ENCODE peak calls at places on chromosomes 6 and 20, in six cellular contexts. S is GM12865; B is H1; D is CD8-positive, alpha-beta T cell; R is HFF-Myc; Y is cardiac muscle cell. L is an unnamed sample.

GRCh38 chr6:40346241-40346640 is 240.9 kb downstream of the LRFN2 start:
- DNase-seq in S (no peak), B (peak), D (no peak), R (no peak), Y (no peak), L (no peak)

GRCh38 chr20:12012241-12013222 is 94.8 kb downstream of the BTBD3 start:
- DNase-seq in S (peak), B (peak), D (no peak), R (peak), Y (peak), L (peak)

GRCh38 chr6:22613695-22614094 is 44.3 kb downstream of the HDGFL1 start:
- DNase-seq in S (no peak), B (no peak), D (no peak), R (peak), Y (peak), L (no peak)

GRCh38 chr6:12075067-12075563 is 63.0 kb downstream of the HIVEP1 start:
- DNase-seq in S (no peak), B (no peak), D (no peak), R (no peak), Y (peak), L (peak)

GRCh38 chr6:13629459-13630116 is 14.5 kb downstream of the NOL7 start:
- DNase-seq in S (no peak), B (no peak), D (no peak), R (no peak), Y (no peak), L (no peak)

GRCh38 chr6:17589402-17590116 is 10.5 kb upstream of the FAM8A1 start:
- DNase-seq in S (peak), B (no peak), D (no peak), R (peak), Y (peak), L (peak)

GRCh38 chr20:49140834-49141233 is 47.3 kb downstream of the STAU1 start:
- DNase-seq in S (no peak), B (no peak), D (no peak), R (no peak), Y (no peak), L (no peak)

GRCh38 chr6:128919831-128920230 is 36.9 kb downstream of the LAMA2 start:
- DNase-seq in S (no peak), B (no peak), D (no peak), R (no peak), Y (no peak), L (no peak)

GRCh38 chr20:57408131-57408530 is 16.9 kb downstream of the RBM38 start:
- DNase-seq in S (no peak), B (no peak), D (no peak), R (no peak), Y (no peak), L (no peak)

GRCh38 chr6:3323148-3323547 is 64.4 kb downstream of the PSMG4 start:
- DNase-seq in S (no peak), B (no peak), D (no peak), R (no peak), Y (no peak), L (no peak)

GRCh38 chr6:89117285-89118108 is at the start of gene SRSF12:
- DNase-seq in S (peak), B (peak), D (peak), R (no peak), Y (peak), L (no peak)

GRCh38 chr6:169918954-169919549 is 167.6 kb downstream of the ERMARD start:
- DNase-seq in S (no peak), B (no peak), D (no peak), R (no peak), Y (no peak), L (no peak)

GRCh38 chr6:25717856-25718740 is 36.4 kb upstream of the SLC17A4 start:
- DNase-seq in S (peak), B (no peak), D (no peak), R (peak), Y (peak), L (no peak)

GRCh38 chr20:58650181-58650775 is 805 bp upstream of the STX16 start:
- DNase-seq in S (peak), B (peak), D (peak), R (no peak), Y (peak), L (no peak)

GRCh38 chr20:3784863-3785239 is 1.7 kb downstream of the CENPB start:
- DNase-seq in S (no peak), B (no peak), D (no peak), R (no peak), Y (no peak), L (no peak)

GRCh38 chr6:146433881-146434741 is 109.5 kb upstream of the RAB32 start:
- DNase-seq in S (no peak), B (peak), D (no peak), R (no peak), Y (peak), L (no peak)

GRCh38 chr6:75421316-75422023 is 72.1 kb downstream of the FILIP1 start:
- DNase-seq in S (no peak), B (no peak), D (no peak), R (no peak), Y (no peak), L (no peak)

GRCh38 chr20:10524643-10525042 is 89.5 kb downstream of the SLX4IP start:
- DNase-seq in S (no peak), B (no peak), D (no peak), R (no peak), Y (no peak), L (no peak)

GRCh38 chr6:45049188-45049843 is 278.8 kb upstream of the RUNX2 start:
- DNase-seq in S (no peak), B (no peak), D (no peak), R (peak), Y (peak), L (no peak)

GRCh38 chr6:7650876-7651275 is 60.9 kb downstream of the SNRNP48 start:
- DNase-seq in S (no peak), B (no peak), D (no peak), R (no peak), Y (no peak), L (no peak)

GRCh38 chr6:127267742-127268588 is 1.3 kb downstream of the RNF146 start:
- DNase-seq in S (no peak), B (no peak), D (no peak), R (no peak), Y (no peak), L (no peak)

GRCh38 chr6:142872376-142872775 is 72.6 kb downstream of the HIVEP2 start:
- DNase-seq in S (no peak), B (no peak), D (no peak), R (no peak), Y (peak), L (no peak)

GRCh38 chr6:116283191-116283590 is 3.5 kb upstream of the TSPYL1 start:
- DNase-seq in S (no peak), B (no peak), D (no peak), R (no peak), Y (no peak), L (no peak)

GRCh38 chr6:56292505-56293181 is 45.3 kb upstream of the COL21A1 start:
- DNase-seq in S (peak), B (peak), D (no peak), R (peak), Y (peak), L (peak)

GRCh38 chr6:32120573-32121059 is 7.4 kb downstream of the ATF6B start:
- DNase-seq in S (no peak), B (no peak), D (no peak), R (no peak), Y (no peak), L (no peak)

GRCh38 chr6:168225471-168225901 is 94.1 kb downstream of the DACT2 start:
- DNase-seq in S (no peak), B (no peak), D (no peak), R (no peak), Y (peak), L (no peak)

GRCh38 chr6:44113396-44113795 is 13.9 kb downstream of the MRPL14 start:
- DNase-seq in S (no peak), B (no peak), D (no peak), R (no peak), Y (no peak), L (no peak)

GRCh38 chr6:153616506-153616905 is 422.5 kb upstream of the OPRM1 start:
- DNase-seq in S (no peak), B (no peak), D (no peak), R (no peak), Y (no peak), L (no peak)

DNA sequence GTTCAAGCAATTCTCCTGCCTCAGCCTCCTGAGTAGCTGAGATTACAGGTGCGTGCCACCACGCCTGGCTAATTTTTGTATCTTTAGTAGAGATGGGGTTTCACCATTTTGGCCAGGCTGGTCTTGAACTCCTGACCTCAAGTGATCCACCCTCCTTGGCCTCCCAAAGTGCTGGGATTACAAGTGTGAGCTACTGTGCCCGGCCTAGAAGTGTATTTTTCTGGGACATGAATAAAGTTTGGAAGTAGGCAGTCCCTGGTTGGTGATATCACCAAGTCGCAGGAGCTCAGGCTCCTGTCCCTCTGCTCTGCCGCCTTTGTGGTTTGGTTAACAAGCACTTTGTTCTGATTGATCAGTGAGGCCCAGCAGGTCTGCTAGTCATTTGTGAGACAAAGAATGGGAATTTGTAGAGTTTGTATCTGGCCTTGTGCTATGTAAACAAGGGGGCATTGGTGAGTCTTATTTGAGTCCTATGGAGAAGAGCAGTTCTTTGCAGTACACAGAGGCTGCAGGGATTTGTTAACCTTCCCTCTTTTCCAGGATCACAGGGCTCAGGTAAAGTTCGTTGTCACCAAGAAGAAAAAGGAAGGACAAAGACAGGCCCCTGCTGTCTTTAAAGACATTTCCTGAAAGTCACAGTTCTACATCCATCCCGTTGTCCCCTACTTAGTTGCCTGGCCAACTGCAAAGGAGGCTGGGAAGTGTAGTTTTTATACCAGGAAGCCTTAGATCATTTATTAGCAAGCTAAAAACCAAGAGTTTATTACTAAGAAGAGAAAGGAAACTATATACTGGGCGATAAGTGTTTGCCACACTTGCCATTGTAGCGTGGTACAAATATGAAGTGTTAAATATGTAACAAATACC is 13.1 kb downstream of the MTHFD1L start:
- DNase-seq in S (no peak), B (no peak), D (no peak), R (no peak), Y (no peak), L (no peak)
- H3K4me3 ChIP-seq in S (no peak), B (peak), D (no peak), R (no peak), Y (no peak), L (no peak)

DNA sequence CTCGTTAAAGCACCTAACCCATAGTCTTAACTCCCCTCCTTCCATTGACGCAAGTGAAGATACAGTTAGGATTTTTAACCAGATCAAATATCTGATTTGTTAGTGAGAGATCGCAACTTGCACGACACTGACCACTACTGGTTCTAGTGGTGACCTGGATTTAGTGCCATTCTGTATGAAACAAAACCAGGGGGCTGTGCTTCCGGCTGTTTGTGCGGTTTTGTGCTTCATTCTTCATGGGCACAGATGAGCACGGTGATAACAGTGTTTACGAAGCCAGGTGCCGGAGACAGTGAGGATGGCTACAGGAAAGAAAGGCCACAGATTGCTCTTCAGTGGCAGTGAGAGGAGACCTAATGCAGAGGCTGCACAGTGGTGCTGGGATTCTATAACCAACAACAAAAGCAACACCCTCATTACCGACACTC is 75.5 kb downstream of the NOL4L start:
- DNase-seq in S (no peak), B (no peak), D (peak), R (no peak), Y (no peak), L (no peak)
- TF ChIP-seq CTCF in S (no peak), B (no peak), D (no peak), R (peak), Y (no peak), L (peak)

GRCh38 chr6:42440027-42440426 is 11.7 kb downstream of the TRERF1 start:
- DNase-seq in S (no peak), B (peak), D (no peak), R (no peak), Y (peak), L (no peak)
- H3K4me3 ChIP-seq in S (no peak), B (no peak), D (no peak), R (no peak), Y (no peak), L (no peak)

GRCh38 chr6:163427498-163428254 is 13.2 kb downstream of the QKI start:
- DNase-seq in S (peak), B (no peak), D (no peak), R (no peak), Y (peak), L (no peak)
- TF ChIP-seq CTCF in S (no peak), B (no peak), D (no peak), R (no peak), Y (peak), L (peak)

DNA sequence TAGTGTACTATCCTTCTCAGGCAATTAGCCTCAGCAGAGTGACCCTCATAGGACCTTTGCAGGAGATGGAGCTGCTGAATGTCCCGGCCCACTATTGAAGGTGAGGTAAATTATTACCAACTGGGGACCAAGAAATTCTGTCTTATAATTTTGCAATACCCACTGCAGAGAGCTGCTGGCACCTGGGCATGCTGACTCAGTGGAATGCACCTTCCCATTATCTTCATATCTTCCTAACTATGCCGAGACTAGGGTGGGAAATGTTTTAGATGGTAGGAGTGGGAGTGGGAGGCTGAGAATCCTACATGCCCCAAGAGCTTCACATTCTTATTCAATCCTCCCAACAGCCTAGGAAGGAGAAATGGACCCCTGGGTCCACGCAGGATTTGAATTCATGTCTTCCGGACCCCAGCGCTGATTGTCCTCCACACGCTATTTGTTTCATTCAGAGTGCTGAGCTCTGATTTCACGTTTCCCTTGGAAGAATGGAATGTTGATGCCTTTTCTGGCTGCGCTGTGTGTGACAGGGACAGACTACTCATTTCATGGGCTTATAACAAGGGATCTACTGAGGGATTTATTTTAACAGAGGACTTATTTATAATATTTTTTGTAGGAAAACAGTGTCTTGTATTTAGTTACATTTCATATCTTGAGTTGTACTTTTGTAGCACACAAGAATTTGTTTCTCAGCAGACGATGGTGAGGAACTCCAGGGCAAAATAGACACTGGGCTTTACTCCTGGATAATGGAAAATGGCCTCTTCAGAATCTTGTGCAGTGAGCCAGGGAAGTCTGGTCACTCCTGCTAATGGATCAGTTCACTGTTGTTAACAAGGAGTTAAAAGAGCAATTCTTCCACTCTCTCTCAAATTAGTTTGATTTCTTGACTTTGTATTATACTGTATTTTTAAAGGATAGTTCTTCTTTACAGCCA is 66.4 kb downstream of the FYN start:
- DNase-seq in S (no peak), B (no peak), D (no peak), R (no peak), Y (no peak), L (no peak)
- H3K4me3 ChIP-seq in S (no peak), B (no peak), D (no peak), R (no peak), Y (no peak), L (no peak)

DNA sequence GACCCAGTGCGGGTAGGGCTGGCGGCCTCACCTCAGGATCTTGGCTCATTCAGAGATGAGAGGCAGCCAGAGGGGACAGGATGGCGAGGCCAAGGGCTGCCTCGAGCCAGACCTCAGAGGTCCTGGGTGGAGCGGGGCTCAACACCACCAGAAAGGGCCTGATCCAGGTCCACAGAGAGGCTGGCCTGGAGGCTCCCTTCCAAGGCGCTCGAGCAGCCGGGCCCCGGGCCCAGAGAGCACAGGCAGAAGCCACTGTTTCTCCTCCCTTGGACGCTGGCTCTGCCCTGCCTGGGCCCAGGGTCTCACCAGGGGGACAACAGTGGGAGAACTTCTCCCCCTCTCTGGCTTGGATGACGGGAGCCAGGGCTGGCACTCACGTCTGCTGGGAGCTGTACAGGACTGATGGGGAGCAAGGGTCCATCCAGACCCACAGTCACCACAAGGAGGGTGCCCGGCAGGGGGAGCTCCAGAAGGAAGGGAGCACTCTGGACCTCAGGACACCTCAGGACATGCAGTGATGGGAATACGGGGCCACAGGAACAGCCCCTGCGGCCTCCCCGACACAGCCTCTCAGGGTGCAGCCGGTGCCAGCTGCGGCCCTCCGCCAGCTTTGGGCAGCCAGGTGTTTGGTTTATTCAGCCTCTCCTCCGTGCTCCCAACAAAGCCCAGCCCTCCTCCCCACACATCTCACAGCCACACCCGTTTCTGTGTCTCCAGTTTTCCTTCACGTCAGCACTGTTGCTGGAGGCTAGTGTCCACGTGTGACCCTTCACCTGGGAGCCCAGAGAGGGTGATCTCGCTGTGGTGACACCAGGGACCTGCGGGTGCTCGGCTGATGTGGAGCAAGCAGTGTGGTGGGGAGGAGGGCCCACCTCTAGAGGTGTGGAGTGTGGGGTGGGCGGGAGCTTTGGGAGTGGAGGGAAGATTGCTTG is 8.7 kb downstream of the RPS21 start:
- DNase-seq in S (no peak), B (no peak), D (no peak), R (no peak), Y (no peak), L (no peak)
- TF ChIP-seq CTCF in S (no peak), B (no peak), D (no peak), R (no peak), Y (no peak), L (no peak)

GRCh38 chr6:104126621-104127020 is 733.1 kb downstream of the HACE1 start:
- DNase-seq in S (no peak), B (no peak), D (no peak), R (no peak), Y (no peak), L (no peak)
- H3K4me3 ChIP-seq in S (no peak), B (no peak), D (no peak), R (no peak), Y (no peak), L (no peak)

DNA sequence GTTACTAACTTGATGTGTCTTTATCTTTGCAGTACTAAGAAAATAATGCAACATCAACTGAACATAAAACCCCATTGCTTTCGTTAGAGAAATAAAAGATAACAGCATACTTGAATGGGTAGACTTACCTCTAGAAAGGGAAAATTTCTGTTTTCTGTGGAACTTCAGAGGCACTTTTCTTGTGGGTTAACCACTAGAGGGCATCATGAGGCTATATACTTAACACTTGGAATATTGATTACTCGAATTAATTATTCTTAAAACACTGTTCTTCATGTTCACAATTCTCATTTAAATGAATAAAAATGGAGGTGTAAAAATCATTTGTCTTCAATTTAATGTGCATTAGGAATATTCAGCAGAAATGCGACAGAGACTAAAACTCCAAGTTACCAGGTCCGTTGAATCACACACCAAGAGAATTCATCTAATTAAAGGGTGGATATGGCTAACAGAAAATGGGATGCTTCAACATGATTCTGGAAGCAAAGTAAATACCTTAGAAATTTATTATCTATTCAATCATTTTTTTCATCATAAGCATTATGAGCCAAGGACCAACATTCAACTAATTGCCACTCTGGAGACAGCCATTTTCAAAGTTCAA is 330.8 kb upstream of the PREP start:
- DNase-seq in S (peak), B (no peak), D (no peak), R (no peak), Y (peak), L (peak)
- TF ChIP-seq CTCF in S (peak), B (peak), D (peak), R (peak), Y (peak), L (peak)

GRCh38 chr20:15528386-15529111 is 1044.7 kb downstream of the KIF16B start:
- DNase-seq in S (peak), B (no peak), D (no peak), R (no peak), Y (no peak), L (no peak)
- H3K4me3 ChIP-seq in S (no peak), B (no peak), D (no peak), R (no peak), Y (no peak), L (no peak)

L was measured in epithelial cell of proximal tubule.